ENCODE peak calls at places on chromosomes 12 and 14, in five cellular contexts. E is transverse colon, V is tibial nerve, I is ovary, X is AG04450. Y is an unnamed sample.

GRCh38 chr12:111454311-111454710 is 48.6 kb downstream of the SH2B3 start:
- DNase-seq in V (no peak), X (no peak), E (no peak), I (no peak), Y (no peak)

GRCh38 chr12:17060260-17060659 is 454.3 kb upstream of the LMO3 start:
- DNase-seq in V (no peak), I (no peak), X (no peak), E (no peak), Y (no peak)

GRCh38 chr14:49134940-49135339 is 451.2 kb downstream of the RPS29 start:
- DNase-seq in I (peak), V (no peak), X (no peak), E (no peak), Y (no peak)

GRCh38 chr14:73055251-73055650 is 3.1 kb upstream of the RBM25 start:
- DNase-seq in X (no peak), V (no peak), E (no peak), I (no peak), Y (no peak)

GRCh38 chr12:87667378-87667777 is 361.8 kb downstream of the C12orf50 start:
- DNase-seq in V (no peak), I (no peak), X (no peak), E (no peak), Y (peak)

GRCh38 chr14:70289138-70289537 is 70.3 kb downstream of the COX16 start:
- DNase-seq in X (no peak), V (no peak), I (no peak), E (no peak), Y (no peak)

GRCh38 chr12:132205271-132206092 is 61.2 kb downstream of the NOC4L start:
- DNase-seq in E (no peak), V (no peak), X (no peak), I (no peak), Y (no peak)

GRCh38 chr12:23063206-23063605 is 438.2 kb downstream of the ETNK1 start:
- DNase-seq in E (no peak), X (no peak), I (no peak), V (no peak), Y (no peak)

GRCh38 chr14:89701079-89702043 is 253.2 kb downstream of the EFCAB11 start:
- DNase-seq in V (peak), E (peak), X (peak), I (peak), Y (peak)

GRCh38 chr12:90065301-90065801 is 356.7 kb upstream of the ATP2B1 start:
- DNase-seq in E (no peak), V (no peak), I (no peak), X (no peak), Y (no peak)

GRCh38 chr14:100605706-100606686 is 18.8 kb upstream of the BEGAIN start:
- DNase-seq in V (no peak), E (no peak), I (peak), X (no peak), Y (no peak)

GRCh38 chr14:33323979-33324378 is 385.3 kb downstream of the NPAS3 start:
- DNase-seq in E (no peak), I (no peak), X (no peak), V (no peak), Y (no peak)

GRCh38 chr14:55412686-55413085 is 1.1 kb upstream of the ATG14 start:
- DNase-seq in E (no peak), X (no peak), V (no peak), I (no peak), Y (no peak)

GRCh38 chr12:26056335-26056734 is 68.5 kb downstream of the BHLHE41 start:
- DNase-seq in E (no peak), V (no peak), I (no peak), X (no peak), Y (no peak)

GRCh38 chr14:99077844-99078236 is 194.2 kb downstream of the BCL11B start:
- DNase-seq in I (no peak), V (no peak), X (no peak), E (no peak), Y (no peak)

GRCh38 chr12:26874501-26875296 is 41.7 kb upstream of the ITPR2 start:
- DNase-seq in X (no peak), V (no peak), E (no peak), I (no peak), Y (no peak)

GRCh38 chr14:71716371-71716770 is 215.9 kb upstream of the RGS6 start:
- DNase-seq in X (no peak), I (no peak), V (no peak), E (no peak), Y (no peak)

GRCh38 chr12:108004368-108004767 is 124.7 kb upstream of the WSCD2 start:
- DNase-seq in V (no peak), E (no peak), X (no peak), I (no peak), Y (no peak)

GRCh38 chr12:32558941-32559340 is 120.2 kb upstream of the DNM1L start:
- DNase-seq in I (no peak), E (no peak), X (no peak), V (no peak), Y (no peak)

GRCh38 chr12:55829967-55830600 is 697 bp upstream of the DNAJC14 start:
- DNase-seq in I (peak), X (no peak), E (peak), V (no peak), Y (no peak)

GRCh38 chr12:1760566-1761382 is 59.6 kb upstream of the LRTM2 start:
- DNase-seq in I (no peak), E (no peak), V (no peak), X (no peak), Y (no peak)

GRCh38 chr12:153080-153746 is 60.7 kb downstream of the SLC6A12 start:
- DNase-seq in E (peak), V (peak), I (no peak), X (no peak), Y (no peak)
- TF ChIP-seq CTCF in E (peak), V (peak), I (no peak), X (peak), Y (peak)

GRCh38 chr14:105064001-105064400 is 1.2 kb downstream of the GPR132 start:
- DNase-seq in E (no peak), V (no peak), I (no peak), X (no peak), Y (no peak)

GRCh38 chr14:105066285-105067071 is 1.2 kb upstream of the GPR132 start:
- DNase-seq in E (no peak), I (no peak), V (no peak), X (no peak), Y (no peak)

GRCh38 chr14:105064721-105065143 is 498 bp downstream of the GPR132 start:
- DNase-seq in I (no peak), V (no peak), X (no peak), E (peak), Y (no peak)

GRCh38 chr14:105067140-105067968 is 2.1 kb upstream of the GPR132 start:
- DNase-seq in X (no peak), E (no peak), I (no peak), V (no peak), Y (no peak)

DNA sequence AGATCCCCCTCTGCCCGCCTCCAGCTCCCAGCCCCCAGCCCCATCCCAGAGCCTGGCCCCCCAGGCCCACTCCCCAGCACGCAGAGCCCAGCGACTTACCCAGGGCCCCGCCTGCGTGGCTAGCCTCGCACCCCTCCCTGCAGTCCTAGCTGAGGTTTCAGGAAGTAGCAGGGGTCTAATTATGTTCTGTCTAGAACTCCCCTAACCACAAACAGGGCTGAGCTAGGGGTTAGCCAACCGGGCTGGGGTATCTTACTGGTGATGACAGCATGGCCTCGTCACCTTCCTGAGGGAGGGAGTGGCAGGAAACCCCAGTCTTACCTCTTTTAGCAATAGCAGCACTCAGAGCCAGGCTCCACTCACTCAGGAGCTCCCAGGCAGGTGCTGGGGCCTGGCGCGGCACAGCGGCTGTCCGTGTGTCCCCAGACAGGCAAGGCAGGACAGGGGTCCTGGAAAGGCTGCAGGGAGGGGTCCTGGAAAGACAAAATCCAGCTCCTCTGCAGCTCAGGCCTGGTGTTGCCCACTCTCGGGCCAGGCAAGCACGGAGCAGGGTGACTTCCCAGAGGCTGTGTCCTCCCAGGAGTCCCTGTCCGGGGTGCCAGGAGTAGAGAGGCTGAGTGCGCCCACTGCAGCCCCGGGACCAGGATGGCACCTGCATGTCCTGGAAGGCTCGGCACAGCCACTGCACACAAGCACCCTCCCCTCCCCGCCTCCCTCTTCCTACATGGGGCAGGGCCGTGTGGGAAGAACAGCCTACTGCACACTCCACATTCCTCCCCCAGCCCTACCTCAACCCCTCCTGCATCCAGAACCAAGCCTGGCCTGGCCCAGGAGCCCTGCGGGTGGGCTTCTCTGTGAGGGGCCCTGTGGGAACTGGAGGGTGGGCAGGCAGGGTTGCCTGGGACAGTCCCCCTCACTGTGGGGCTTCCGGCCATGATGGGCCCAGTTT is at the start of gene GPR132:
- DNase-seq in I (no peak), X (no peak), V (no peak), E (peak), Y (no peak)
- H3K4me3 ChIP-seq in I (no peak), X (no peak), V (peak), E (peak), Y (no peak)

GRCh38 chr12:95577820-95578219 is 26.5 kb upstream of the USP44 start:
- DNase-seq in X (no peak), V (no peak), I (no peak), E (no peak), Y (no peak)

GRCh38 chr12:95583933-95584332 is 32.7 kb upstream of the USP44 start:
- DNase-seq in I (no peak), V (no peak), X (no peak), E (no peak), Y (no peak)

DNA sequence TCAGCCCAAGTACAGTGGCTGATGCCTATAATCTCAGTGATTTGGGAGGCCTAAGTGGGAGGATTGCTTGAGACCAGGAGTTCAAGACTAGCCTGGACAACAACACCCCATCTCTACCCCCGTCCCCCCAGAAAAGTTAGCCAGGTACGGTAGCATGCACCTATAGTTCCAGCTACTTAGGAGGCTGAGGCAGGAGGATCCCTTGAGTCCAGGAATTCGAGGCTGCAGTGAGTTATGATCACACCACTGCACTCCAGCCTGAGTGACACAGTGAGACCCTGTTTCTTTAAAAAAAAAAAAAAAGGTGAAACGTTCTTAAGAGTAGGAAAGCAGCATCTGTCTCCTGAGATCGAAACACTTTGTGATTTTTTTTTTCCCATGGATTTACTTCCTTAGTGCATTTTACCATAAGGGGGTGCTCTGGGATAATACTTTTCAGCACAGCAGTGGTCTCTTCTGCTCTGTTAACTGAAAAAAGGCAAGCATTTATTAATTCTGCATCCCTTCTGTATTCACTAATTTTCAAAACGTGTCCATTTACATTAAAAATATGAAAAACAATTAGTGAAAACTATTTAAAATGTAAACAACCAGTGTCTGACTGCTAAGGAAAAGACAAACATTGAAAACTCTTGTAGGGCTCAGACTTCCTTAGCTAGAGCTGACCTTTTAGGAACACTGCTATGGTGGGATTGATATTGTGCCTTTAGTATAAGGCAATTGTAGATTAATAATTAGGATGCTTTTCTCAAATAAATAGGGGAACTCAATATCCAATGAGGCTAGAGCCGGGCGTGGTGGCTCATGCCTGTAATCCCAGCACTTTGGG is 31.2 kb upstream of the USP44 start:
- DNase-seq in X (no peak), V (no peak), I (no peak), E (no peak), Y (peak)
- TF ChIP-seq CTCF in X (peak), V (peak), I (peak), E (no peak), Y (peak)

GRCh38 chr12:95857799-95858198 is 953 bp upstream of the SNRPF start:
- DNase-seq in V (no peak), X (no peak), I (peak), E (no peak), Y (no peak)
- H3K4me3 ChIP-seq in V (peak), X (no peak), I (peak), E (peak), Y (peak)

GRCh38 chr12:57240926-57241555 is 9.9 kb downstream of the STAC3 start:
- DNase-seq in I (no peak), X (no peak), E (peak), V (no peak), Y (no peak)

GRCh38 chr12:57242329-57242690 is 8.7 kb downstream of the STAC3 start:
- DNase-seq in V (no peak), X (no peak), I (no peak), E (peak), Y (no peak)

GRCh38 chr12:57242691-57243454 is 8.1 kb downstream of the STAC3 start:
- DNase-seq in X (no peak), I (no peak), V (no peak), E (peak), Y (no peak)

GRCh38 chr12:57240069-57240921 is 10.7 kb downstream of the STAC3 start:
- DNase-seq in E (peak), I (no peak), V (no peak), X (no peak), Y (no peak)

GRCh38 chr12:57241556-57242310 is 9.3 kb downstream of the STAC3 start:
- DNase-seq in V (no peak), E (no peak), X (no peak), I (no peak), Y (no peak)
- TF ChIP-seq CTCF in V (no peak), E (no peak), X (no peak), I (no peak), Y (no peak)

GRCh38 chr12:67211494-67211893 is 57.7 kb upstream of the CAND1 start:
- DNase-seq in E (no peak), I (no peak), X (no peak), V (no peak), Y (no peak)
- H3K4me3 ChIP-seq in E (no peak), I (no peak), X (no peak), V (no peak), Y (no peak)

DNA sequence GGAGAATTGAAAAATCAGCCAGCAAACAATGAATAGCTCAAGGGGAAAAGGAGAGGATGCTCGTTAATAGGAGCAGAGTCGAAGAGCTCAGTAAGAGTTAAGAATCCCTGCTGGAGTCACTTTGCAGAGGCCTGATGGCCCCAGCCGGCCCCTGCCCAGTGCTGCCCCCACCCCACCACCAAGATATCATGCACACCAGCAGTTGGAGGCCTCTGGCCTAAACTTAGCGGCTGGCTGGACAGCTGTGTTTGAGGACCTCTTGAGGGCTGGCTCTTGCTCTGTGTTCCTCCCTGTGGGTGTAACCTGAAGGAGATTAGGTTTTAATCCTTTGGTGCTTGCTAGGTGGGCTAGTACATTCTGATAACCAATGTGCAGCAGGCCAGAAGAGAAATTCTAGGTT is 142.0 kb downstream of the PLXNC1 start:
- DNase-seq in X (no peak), I (no peak), E (no peak), V (no peak), Y (no peak)
- TF ChIP-seq CTCF in X (no peak), I (no peak), E (no peak), V (no peak), Y (no peak)

DNA sequence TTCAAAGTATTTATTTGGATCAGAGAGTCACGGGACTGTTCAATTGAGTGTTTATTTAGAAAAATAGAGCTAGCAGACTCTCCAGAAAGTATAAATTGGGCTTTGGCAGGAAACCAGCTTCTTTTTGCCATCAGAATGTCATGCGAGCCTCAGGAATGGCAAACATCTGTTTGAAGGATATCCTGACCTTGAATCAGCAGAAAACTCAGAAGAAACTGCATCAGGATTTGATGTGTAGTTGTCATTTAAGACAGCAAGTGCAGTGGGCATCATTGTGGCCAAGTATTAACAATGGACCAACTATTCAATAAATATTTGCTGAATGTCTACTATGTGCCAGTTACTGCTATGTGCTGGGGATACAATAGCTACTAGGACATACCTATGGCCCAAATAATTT is 126.5 kb downstream of the TBC1D30 start:
- DNase-seq in I (no peak), X (no peak), E (no peak), V (no peak), Y (no peak)
- H3K4me3 ChIP-seq in I (no peak), X (no peak), E (no peak), V (no peak), Y (no peak)

GRCh38 chr14:69034612-69035262 is 55.6 kb upstream of the ACTN1 start:
- DNase-seq in X (no peak), I (no peak), V (no peak), E (no peak), Y (no peak)
- TF ChIP-seq CTCF in X (peak), I (no peak), V (no peak), E (no peak), Y (no peak)

GRCh38 chr12:40473979-40474378 is 218.3 kb upstream of the CNTN1 start:
- DNase-seq in V (no peak), X (no peak), I (no peak), E (no peak), Y (no peak)
- H3K4me3 ChIP-seq in V (no peak), X (no peak), I (no peak), E (no peak), Y (no peak)